ENCODE peak calls at places on chromosomes 5 and 9, in nine cellular contexts. O is astrocyte, P is PC-3, M is uterus, F is A549, W is fibroblast of villous mesenchyme, Q is psoas muscle, I is cardiac fibroblast, D is dorsolateral prefrontal cortex. G is an unnamed sample.

GRCh38 chr9:129340427-129341196 is 162.6 kb upstream of the IER5L start:
- DNase-seq in O (no peak), P (no peak), M (no peak), F (no peak), W (no peak), Q (no peak), I (no peak), D (no peak), G (no peak)

GRCh38 chr5:168015506-168015905 is 275.9 kb upstream of the WWC1 start:
- DNase-seq in O (peak; percentile 72), P (no peak), M (no peak), F (no peak), W (peak; percentile 10), Q (no peak), I (peak; percentile 10), D (no peak), G (no peak)

GRCh38 chr5:180070726-180071417 is 687 bp downstream of the RNF130 start:
- DNase-seq in O (peak; percentile 55), P (peak; percentile 37), M (peak; percentile 30), F (peak; percentile 33), W (peak; percentile 57), Q (no peak), I (peak; percentile 63), D (no peak), G (no peak)

GRCh38 chr5:121189569-121190305 is 661.9 kb upstream of the FTMT start:
- DNase-seq in O (peak; percentile 41), P (peak; percentile 3), M (no peak), F (no peak), W (peak; percentile 39), Q (no peak), I (peak; percentile 67), D (peak; percentile 8), G (no peak)

GRCh38 chr5:10479226-10479721 is 37.6 kb downstream of the ROPN1L start:
- DNase-seq in O (peak; percentile 80), P (peak; percentile 96), M (no peak), F (peak; percentile 65), W (peak; percentile 69), Q (no peak), I (peak; percentile 80), D (no peak), G (no peak)

GRCh38 chr5:15620501-15620900 is 120.5 kb downstream of the FBXL7 start:
- DNase-seq in O (peak; percentile 90), P (no peak), M (peak; percentile 25), F (no peak), W (peak; percentile 49), Q (no peak), I (peak; percentile 79), D (no peak), G (no peak)

GRCh38 chr9:106286249-106286648 is 576.7 kb upstream of the ZNF462 start:
- DNase-seq in O (peak; percentile 11), P (peak; percentile 51), M (no peak), F (peak; percentile 0), W (no peak), Q (no peak), I (no peak), D (no peak), G (no peak)

GRCh38 chr5:26959290-26959689 is 79.1 kb downstream of the CDH9 start:
- DNase-seq in O (no peak), P (no peak), M (no peak), F (no peak), W (no peak), Q (no peak), I (no peak), D (no peak), G (no peak)

GRCh38 chr5:31983851-31984250 is 190.3 kb downstream of the GOLPH3 start:
- DNase-seq in O (peak; percentile 68), P (no peak), M (no peak), F (no peak), W (peak; percentile 72), Q (no peak), I (no peak), D (no peak), G (no peak)

GRCh38 chr5:31149072-31149471 is 44.4 kb upstream of the CDH6 start:
- DNase-seq in O (peak; percentile 12), P (no peak), M (no peak), F (no peak), W (no peak), Q (no peak), I (peak; percentile 37), D (no peak), G (no peak)

GRCh38 chr5:132089363-132089762 is 15.8 kb downstream of the CSF2 start:
- DNase-seq in O (no peak), P (no peak), M (no peak), F (no peak), W (no peak), Q (no peak), I (no peak), D (no peak), G (no peak)

GRCh38 chr9:69027355-69028097 is 8.0 kb upstream of the FXN start:
- DNase-seq in O (peak; percentile 16), P (peak; percentile 57), M (peak; percentile 24), F (peak; percentile 47), W (peak; percentile 39), Q (no peak), I (peak; percentile 68), D (no peak), G (no peak)

GRCh38 chr9:91045036-91045435 is 243.4 kb downstream of the SYK start:
- DNase-seq in O (no peak), P (no peak), M (no peak), F (no peak), W (no peak), Q (no peak), I (no peak), D (no peak), G (no peak)

GRCh38 chr5:89556215-89557009 is 673.4 kb upstream of the MEF2C start:
- DNase-seq in O (peak; percentile 88), P (peak; percentile 96), M (no peak), F (peak; percentile 16), W (peak; percentile 60), Q (no peak), I (peak; percentile 94), D (no peak), G (no peak)

GRCh38 chr9:96587916-96588315 is 31.7 kb downstream of the CDC14B start:
- DNase-seq in O (no peak), P (no peak), M (no peak), F (no peak), W (no peak), Q (no peak), I (no peak), D (no peak), G (no peak)

GRCh38 chr9:133403766-133404439 is 13.9 kb downstream of the REXO4 start:
- DNase-seq in O (no peak), P (peak; percentile 51), M (no peak), F (peak; percentile 52), W (no peak), Q (peak; percentile 71), I (peak; percentile 19), D (no peak), G (no peak)

GRCh38 chr9:137113385-137114159 is 961 bp downstream of the DPP7 start:
- DNase-seq in O (no peak), P (no peak), M (no peak), F (no peak), W (peak; percentile 12), Q (no peak), I (no peak), D (no peak), G (no peak)

GRCh38 chr9:81150016-81150625 is 539.2 kb downstream of the TLE1 start:
- DNase-seq in O (peak; percentile 72), P (peak; percentile 62), M (no peak), F (no peak), W (no peak), Q (no peak), I (no peak), D (no peak), G (no peak)

GRCh38 chr9:17907780-17908513 is 329.1 kb downstream of the SH3GL2 start:
- DNase-seq in O (no peak), P (no peak), M (no peak), F (no peak), W (no peak), Q (no peak), I (no peak), D (no peak), G (no peak)

GRCh38 chr5:67233075-67233474 is 36.5 kb upstream of the CD180 start:
- DNase-seq in O (peak; percentile 68), P (no peak), M (peak; percentile 60), F (no peak), W (peak; percentile 47), Q (no peak), I (peak; percentile 48), D (no peak), G (no peak)

DNA sequence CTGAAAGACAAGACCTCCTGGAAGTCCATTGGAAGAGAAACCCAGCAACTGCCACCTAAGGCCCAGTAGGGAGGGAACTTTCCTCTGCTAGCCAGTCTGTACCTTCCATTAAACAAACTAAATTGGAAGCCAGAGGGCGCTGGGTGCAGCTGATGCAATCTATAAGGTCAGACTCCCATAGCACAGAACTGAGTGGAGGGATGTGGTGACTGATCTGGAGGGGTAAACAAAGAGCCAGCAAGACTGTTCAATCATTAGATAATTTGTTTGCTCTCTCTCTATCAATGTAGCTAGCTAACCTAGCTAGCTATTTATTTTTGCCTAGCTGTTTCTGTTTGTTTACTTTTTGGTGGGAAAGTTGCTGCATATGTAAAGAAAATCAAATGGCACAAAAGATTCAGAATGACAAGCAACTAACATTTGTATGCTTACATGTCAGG is 291.8 kb upstream of the DAB2 start:
- DNase-seq in O (peak; percentile 37), P (peak; percentile 90), M (no peak), F (peak; percentile 20), W (peak; percentile 67), Q (no peak), I (peak; percentile 80), D (no peak), G (no peak)
- TF ChIP-seq CTCF in O (peak; percentile 16), P (peak; percentile 82), M (no peak), F (peak; percentile 68), W (peak; percentile 65), Q (peak; percentile 18), I (peak; percentile 57), D (no peak), G (no peak)

GRCh38 chr5:102858221-102858620 is 103.1 kb downstream of the PAM start:
- DNase-seq in O (no peak), P (no peak), M (no peak), F (no peak), W (no peak), Q (no peak), I (no peak), D (no peak), G (no peak)
- TF ChIP-seq CTCF in O (no peak), P (peak; percentile 28), M (no peak), F (no peak), W (no peak), Q (no peak), I (no peak), D (no peak), G (no peak)

GRCh38 chr5:29252390-29252789 is 1941.1 kb upstream of the CDH6 start:
- DNase-seq in O (no peak), P (no peak), M (no peak), F (no peak), W (no peak), Q (no peak), I (no peak), D (no peak), G (no peak)
- TF ChIP-seq CTCF in O (no peak), P (peak; percentile 36), M (no peak), F (no peak), W (no peak), Q (no peak), I (no peak), D (no peak), G (no peak)

DNA sequence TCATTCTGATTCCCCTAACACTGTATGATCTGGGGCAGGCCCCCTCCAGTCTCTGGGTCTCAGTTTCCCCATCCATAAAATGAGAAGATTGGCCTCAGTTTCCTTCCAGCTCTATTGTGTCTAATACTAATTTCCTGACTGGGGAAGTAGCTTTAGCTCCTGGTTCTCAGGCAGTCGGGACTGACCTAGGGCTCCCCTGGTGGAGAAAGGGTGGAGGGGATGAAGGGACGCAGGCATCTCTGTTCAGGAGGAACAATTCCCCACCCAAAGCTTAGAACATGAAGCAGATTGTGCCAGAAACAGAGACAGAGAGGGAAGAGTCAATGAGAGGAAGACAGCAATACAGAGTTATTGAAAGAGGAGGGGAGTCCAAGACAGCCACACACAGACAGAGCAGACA is 14.2 kb upstream of the PTGS1 start:
- DNase-seq in O (no peak), P (no peak), M (no peak), F (peak; percentile 30), W (no peak), Q (no peak), I (no peak), D (no peak), G (no peak)
- TF ChIP-seq CTCF in O (peak; percentile 24), P (peak; percentile 44), M (no peak), F (no peak), W (peak; percentile 56), Q (no peak), I (peak; percentile 55), D (no peak), G (no peak)

G was measured in omental fat pad.